ENCODE peak calls at places on chromosomes 3 and 15, in six cellular contexts. P, A, W, G, V and X are unnamed samples.

GRCh38 chr3:28089527-28089897 is 151.9 kb upstream of the CMC1 start:
- DNase-seq in A (no peak), P (no peak), G (no peak), W (no peak), V (no peak), X (no peak)

GRCh38 chr15:74318376-74319137 is 48.9 kb downstream of the CYP11A1 start:
- DNase-seq in P (no peak), A (no peak), V (no peak), W (no peak), G (no peak), X (no peak)

GRCh38 chr3:115885621-115886020 is 262.3 kb downstream of the GAP43 start:
- DNase-seq in V (no peak), G (no peak), W (no peak), A (peak), P (peak), X (no peak)

GRCh38 chr15:71271327-71271726 is 156.1 kb downstream of the THSD4 start:
- DNase-seq in W (no peak), G (no peak), V (no peak), P (no peak), A (no peak), X (no peak)

GRCh38 chr3:138068579-138069174 is 46.7 kb downstream of the DZIP1L start:
- DNase-seq in A (peak), P (peak), V (peak), G (peak), W (peak), X (peak)

GRCh38 chr3:174125267-174125844 is 727.8 kb downstream of the NLGN1 start:
- DNase-seq in W (peak), G (no peak), A (peak), P (peak), V (peak), X (no peak)

GRCh38 chr3:128307029-128307633 is 153.8 kb downstream of the EEFSEC start:
- DNase-seq in G (no peak), P (no peak), A (no peak), V (no peak), W (no peak), X (no peak)

GRCh38 chr3:172305552-172305951 is 142.7 kb downstream of the GHSR start:
- DNase-seq in G (no peak), W (no peak), P (no peak), A (peak), V (no peak), X (no peak)

GRCh38 chr3:140180603-140181002 is 245.6 kb downstream of the CLSTN2 start:
- DNase-seq in V (no peak), G (no peak), W (no peak), A (no peak), P (no peak), X (no peak)

GRCh38 chr15:88401972-88402656 is 65.1 kb downstream of the MRPL46 start:
- DNase-seq in V (no peak), G (no peak), W (no peak), P (no peak), A (no peak), X (no peak)

GRCh38 chr3:136305879-136306278 is 55.7 kb downstream of the PCCB start:
- DNase-seq in P (no peak), W (no peak), A (peak), G (no peak), V (no peak), X (no peak)